ENCODE peak calls at places on chromosomes 16 and 17, in four cellular contexts. O, I, S and C are unnamed samples.

GRCh38 chr16:66095676-66096075 is 270.8 kb upstream of the CDH5 start:
- DNase-seq in O (no peak), I (peak; percentile 12), S (no peak), C (no peak)

GRCh38 chr16:49608801-49609200 is 235.2 kb downstream of the C16orf78 start:
- DNase-seq in O (no peak), I (no peak), S (peak; percentile 39), C (no peak)

GRCh38 chr17:10349403-10349802 is 23.4 kb downstream of the MYH13 start:
- DNase-seq in O (peak; percentile 50), I (no peak), S (no peak), C (peak; percentile 19)

GRCh38 chr17:5049314-5049819 is 14.1 kb upstream of the SLC52A1 start:
- DNase-seq in O (no peak), I (no peak), S (no peak), C (no peak)

GRCh38 chr17:10295728-10296343 is 77.0 kb downstream of the MYH13 start:
- DNase-seq in O (peak; percentile 80), I (peak; percentile 56), S (peak; percentile 52), C (peak; percentile 73)

GRCh38 chr17:4503283-4504005 is 4.8 kb downstream of the SPNS2 start:
- DNase-seq in O (no peak), I (no peak), S (no peak), C (no peak)

GRCh38 chr16:58264961-58265479 is 29.8 kb downstream of the PRSS54 start:
- DNase-seq in O (no peak), I (peak; percentile 55), S (no peak), C (peak; percentile 21)

GRCh38 chr17:28718317-28718672 is 627 bp upstream of the RAB34 start:
- DNase-seq in O (no peak), I (no peak), S (no peak), C (no peak)

GRCh38 chr16:85055503-85056210 is 28.1 kb downstream of the KIAA0513 start:
- DNase-seq in O (no peak), I (no peak), S (peak; percentile 32), C (no peak)

GRCh38 chr16:70428178-70428998 is 10.5 kb downstream of the ST3GAL2 start:
- DNase-seq in O (peak; percentile 61), I (peak; percentile 90), S (peak; percentile 100), C (peak; percentile 43)

GRCh38 chr17:37541880-37542675 is 52.4 kb downstream of the DUSP14 start:
- DNase-seq in O (no peak), I (no peak), S (no peak), C (no peak)

GRCh38 chr17:73393962-73394361 is 82.2 kb upstream of the CDC42EP4 start:
- DNase-seq in O (no peak), I (peak; percentile 53), S (peak; percentile 20), C (no peak)

GRCh38 chr17:61743766-61744165 is 119.6 kb downstream of the BRIP1 start:
- DNase-seq in O (no peak), I (no peak), S (no peak), C (no peak)

GRCh38 chr16:50644730-50645129 is 36.4 kb downstream of the SNX20 start:
- DNase-seq in O (peak; percentile 35), I (no peak), S (no peak), C (no peak)

GRCh38 chr17:49946964-49947584 is 21.9 kb upstream of the DLX4 start:
- DNase-seq in O (no peak), I (no peak), S (peak; percentile 30), C (no peak)

GRCh38 chr16:9139965-9140364 is 48.5 kb downstream of the HAPSTR1 start:
- DNase-seq in O (peak; percentile 50), I (peak; percentile 65), S (peak; percentile 64), C (peak; percentile 48)

GRCh38 chr16:54936086-54936978 is 5.7 kb downstream of the IRX5 start:
- DNase-seq in O (peak; percentile 74), I (no peak), S (no peak), C (no peak)

DNA sequence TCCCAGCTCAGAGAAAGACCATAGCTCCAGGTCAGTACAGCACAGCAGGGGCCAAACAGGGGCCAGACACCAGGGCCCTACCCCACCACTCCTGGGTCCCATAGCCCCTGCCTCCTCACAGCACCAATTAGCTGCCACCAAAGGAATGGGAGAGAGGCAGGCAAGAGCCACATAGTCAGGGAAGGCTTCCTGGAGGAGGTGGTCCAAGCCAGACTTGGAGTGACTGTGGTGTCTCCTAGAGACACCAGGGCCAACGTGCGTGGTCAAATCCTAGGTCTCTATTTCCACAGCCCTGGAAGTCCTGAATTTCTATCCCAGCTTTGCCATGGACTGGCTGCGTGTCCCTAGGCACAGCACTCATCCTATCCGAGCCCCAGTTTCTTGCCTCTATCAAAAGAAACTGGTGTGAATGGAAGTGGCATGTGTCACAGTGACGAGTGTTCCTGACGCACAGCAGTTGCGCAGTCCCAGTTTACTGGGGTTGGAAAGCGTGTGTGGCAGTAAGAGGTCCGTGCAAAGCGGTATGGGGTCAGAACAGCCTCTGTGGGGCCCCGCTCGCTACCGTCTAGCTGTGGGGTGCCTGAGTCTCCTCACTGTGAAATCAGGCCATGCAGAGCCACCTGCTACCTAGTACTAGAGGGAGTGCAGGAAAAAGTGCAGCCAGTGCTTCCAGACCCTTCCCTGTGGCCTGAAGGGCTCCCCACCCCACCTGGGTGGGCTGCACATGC is 23.5 kb downstream of the KCNJ12 start:
- DNase-seq in O (no peak), I (no peak), S (no peak), C (no peak)
- TF ChIP-seq ELF4 in O (no peak), I (no peak), S (no peak), C (no peak)

GRCh38 chr16:19361587-19361986 is 56.1 kb upstream of the TMC5 start:
- DNase-seq in O (no peak), I (no peak), S (no peak), C (no peak)
- TF ChIP-seq ELF4 in O (no peak), I (no peak), S (no peak), C (no peak)

DNA sequence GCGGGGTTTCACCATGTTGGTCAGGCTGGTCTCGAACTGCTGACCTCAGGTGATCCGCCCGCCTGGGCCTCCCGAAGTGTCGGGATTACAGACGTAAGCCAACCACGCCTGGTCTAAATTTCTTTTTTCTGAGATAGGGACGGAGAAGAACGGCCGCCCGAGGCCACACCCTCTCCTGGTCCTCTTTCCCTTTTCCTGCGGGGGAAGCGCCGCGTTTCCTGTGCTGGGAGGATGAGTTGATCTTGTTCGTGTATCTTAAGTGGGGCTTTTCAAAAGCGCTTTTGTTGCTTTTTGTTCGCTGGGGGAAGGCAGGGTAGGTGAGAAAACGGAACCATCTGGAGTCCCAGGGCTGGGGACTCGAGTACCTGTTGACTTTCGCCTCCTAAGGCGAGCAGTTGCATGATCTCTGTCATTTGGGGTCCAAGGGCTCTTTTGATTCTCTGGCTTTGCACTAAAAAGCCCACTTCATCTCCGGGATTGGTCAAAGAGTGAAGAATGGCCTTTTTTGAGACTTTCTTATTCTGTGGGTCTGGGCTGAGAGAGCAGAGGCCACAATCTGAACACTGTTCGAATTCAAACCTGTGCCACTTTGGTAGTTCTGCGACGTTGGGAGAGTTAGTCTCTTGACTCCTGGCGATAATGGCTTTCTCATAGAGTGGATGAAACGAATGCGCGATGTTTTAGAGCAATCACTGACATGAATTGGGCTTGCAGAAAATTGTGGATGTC is 1.3 kb downstream of the FUS start:
- DNase-seq in O (peak; percentile 30), I (peak; percentile 37), S (no peak), C (no peak)
- TF ChIP-seq ELF4 in O (no peak), I (no peak), S (no peak), C (no peak)

GRCh38 chr16:74667215-74667765 is 613 bp upstream of the RFWD3 start:
- DNase-seq in O (peak; percentile 60), I (peak; percentile 49), S (peak; percentile 41), C (no peak)
- TF ChIP-seq ELF4 in O (no peak), I (no peak), S (no peak), C (no peak)